ENCODE peak calls at places on chromosome 17, in nine cellular contexts. J is esophagus muscularis mucosa, N is HCT116, R is GM23338, Y is sigmoid colon, X is prostate gland, U is K562, Z is stomach, T is breast epithelium. V is an unnamed sample.

GRCh38 chr17:70099267-70099666 is 24.2 kb downstream of the KCNJ16 start:
- DNase-seq in N (no peak), Y (no peak), X (no peak), T (no peak), Z (no peak), J (no peak), R (no peak), U (no peak), V (no peak)

GRCh38 chr17:81513669-81514484 is 1.3 kb upstream of the ACTG1 start:
- DNase-seq in X (peak), T (peak), Z (peak), Y (peak), N (no peak), J (no peak), R (peak), U (peak), V (peak)

GRCh38 chr17:73415782-73416181 is 104.0 kb upstream of the CDC42EP4 start:
- DNase-seq in U (no peak), Z (no peak), J (no peak), R (no peak), Y (no peak), T (no peak), X (no peak), N (no peak), V (no peak)

GRCh38 chr17:80034977-80035686 is 540 bp downstream of the TBC1D16 start:
- DNase-seq in Z (no peak), N (no peak), J (no peak), X (no peak), U (no peak), Y (no peak), T (no peak), R (peak), V (no peak)

GRCh38 chr17:65055708-65056638 is 567 bp downstream of the GNA13 start:
- DNase-seq in J (no peak), U (peak), T (peak), R (peak), X (peak), Z (peak), N (peak), Y (peak), V (peak)

GRCh38 chr17:887842-888214 is 91.7 kb downstream of the NXN start:
- DNase-seq in N (no peak), Z (no peak), R (no peak), U (no peak), X (no peak), Y (peak), T (no peak), J (no peak), V (no peak)

GRCh38 chr17:60947100-60947499 is 269.4 kb downstream of the BCAS3 start:
- DNase-seq in Z (no peak), U (no peak), N (no peak), T (no peak), J (no peak), R (no peak), Y (no peak), X (no peak), V (no peak)

GRCh38 chr17:58268326-58268725 is 12.4 kb downstream of the MPO start:
- DNase-seq in N (no peak), J (no peak), Z (no peak), T (no peak), X (no peak), R (no peak), U (no peak), Y (no peak), V (peak)

GRCh38 chr17:50269477-50270429 is 4.5 kb upstream of the TMEM92 start:
- DNase-seq in N (peak), T (no peak), X (peak), Y (peak), R (peak), U (peak), J (no peak), Z (peak), V (peak)

GRCh38 chr17:50722746-50723145 is 3.3 kb downstream of the LUC7L3 start:
- DNase-seq in U (no peak), Y (no peak), X (no peak), N (no peak), T (no peak), J (no peak), R (no peak), Z (no peak), V (no peak)

GRCh38 chr17:40953876-40954275 is 12.9 kb downstream of the KRT39 start:
- DNase-seq in X (peak), R (no peak), T (peak), Z (no peak), J (no peak), U (no peak), Y (no peak), N (peak), V (no peak)

GRCh38 chr17:67178555-67178954 is 66.4 kb downstream of the HELZ start:
- DNase-seq in T (no peak), U (no peak), X (no peak), N (no peak), Z (no peak), Y (no peak), R (no peak), J (no peak), V (no peak)

GRCh38 chr17:8289103-8289397 is 580 bp downstream of the RANGRF start:
- DNase-seq in T (no peak), R (peak), U (peak), N (peak), J (no peak), X (no peak), Y (no peak), Z (no peak), V (no peak)

GRCh38 chr17:2481760-2482159 is 29.9 kb downstream of the METTL16 start:
- DNase-seq in J (no peak), N (no peak), Y (no peak), R (no peak), X (no peak), T (no peak), Z (no peak), U (no peak), V (no peak)

GRCh38 chr17:49881054-49881402 is 33.2 kb upstream of the TAC4 start:
- DNase-seq in X (no peak), Z (no peak), U (no peak), N (no peak), T (no peak), Y (no peak), R (peak), J (no peak), V (no peak)

GRCh38 chr17:81245024-81245664 is 6.0 kb downstream of the NDUFAF8 start:
- DNase-seq in Z (no peak), R (no peak), X (no peak), Y (no peak), U (no peak), T (no peak), N (no peak), J (no peak), V (no peak)

GRCh38 chr17:58576679-58577367 is 62.4 kb upstream of the MTMR4 start:
- DNase-seq in R (no peak), X (no peak), T (no peak), J (no peak), N (no peak), U (peak), Y (no peak), Z (no peak), V (no peak)

GRCh38 chr17:56284501-56284900 is 131.2 kb downstream of the ANKFN1 start:
- DNase-seq in R (no peak), N (no peak), T (no peak), J (peak), X (no peak), U (no peak), Y (no peak), Z (no peak), V (peak)

DNA sequence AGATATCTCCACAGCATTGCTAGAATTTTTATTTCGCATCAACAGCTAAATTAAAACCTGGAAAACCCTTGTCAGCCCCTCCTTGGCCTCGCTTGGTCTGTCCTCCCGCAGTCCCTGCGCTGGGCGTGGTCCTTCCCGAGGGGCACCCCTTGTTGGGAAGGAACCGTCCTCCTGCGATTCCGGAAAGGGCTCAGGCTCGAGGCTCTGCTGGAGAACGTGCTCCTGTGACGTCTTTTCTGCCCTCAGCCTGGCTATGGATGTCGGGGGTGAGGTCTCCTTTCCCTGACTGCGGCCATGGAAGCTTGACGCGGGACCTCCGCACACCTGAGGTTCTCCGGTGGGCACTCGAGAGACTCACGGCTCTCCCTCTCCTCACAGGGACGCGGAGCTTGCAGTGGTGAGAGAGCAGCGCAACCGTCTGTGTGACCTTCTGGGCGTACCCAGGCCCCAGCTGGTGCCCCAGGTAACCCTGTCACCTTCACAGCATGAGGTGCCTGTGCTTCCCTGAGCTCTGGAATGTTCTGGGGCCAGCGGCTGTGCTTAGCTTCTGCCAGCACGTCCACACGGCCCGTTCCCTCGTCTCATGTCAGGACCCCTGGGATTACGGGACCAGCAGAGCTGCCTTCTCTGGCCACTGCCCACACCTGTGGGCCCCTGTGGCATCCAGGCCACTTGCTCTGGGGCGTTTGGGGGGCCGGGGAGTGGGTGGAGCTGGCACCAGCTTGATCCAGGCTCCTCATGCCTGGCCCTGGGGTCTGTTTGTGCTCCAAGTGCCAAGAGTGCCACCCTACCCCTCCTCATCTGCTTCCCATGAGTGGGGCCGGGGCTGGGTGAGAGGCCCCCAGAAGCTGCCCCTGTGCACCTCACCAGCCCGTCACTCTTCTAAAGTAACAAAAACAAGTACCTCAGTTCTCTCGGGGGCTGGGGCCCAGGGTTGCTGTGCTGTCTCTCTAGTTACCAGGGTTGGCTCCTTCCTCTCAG is 101.5 kb upstream of the ZNF750 start:
- DNase-seq in U (no peak), Y (peak), Z (no peak), N (no peak), X (no peak), R (no peak), J (no peak), T (no peak), V (no peak)
- TF ChIP-seq POLR2AphosphoS5 in U (no peak), Y (no peak), Z (no peak), N (no peak), X (no peak), R (no peak), J (no peak), T (no peak), V (peak)

DNA sequence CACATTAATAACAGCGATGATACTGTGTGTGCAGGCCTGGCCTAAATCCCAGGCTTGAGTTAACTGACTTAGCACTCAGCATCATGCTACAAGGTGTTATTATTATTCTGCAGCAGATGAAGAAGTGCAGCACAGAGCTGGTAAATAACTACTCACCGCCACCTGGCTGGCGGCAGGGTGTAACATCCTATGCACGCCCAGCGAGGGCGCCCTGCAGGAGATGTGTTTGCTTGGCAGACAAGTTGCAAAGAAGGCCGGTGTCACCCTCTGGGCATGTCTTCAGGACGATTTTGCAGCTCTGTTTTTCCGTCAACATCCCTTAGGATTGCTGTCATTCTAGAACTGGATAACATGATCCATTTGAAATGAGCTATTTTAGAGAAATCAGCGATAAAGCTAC is 30.1 kb downstream of the DNAH9 start:
- DNase-seq in R (peak), U (no peak), Z (no peak), T (no peak), Y (no peak), N (no peak), J (no peak), X (no peak), V (no peak)
- TF ChIP-seq CTCF in R (no peak), U (peak), Z (no peak), T (no peak), Y (no peak), N (peak), J (no peak), X (no peak), V (no peak)

DNA sequence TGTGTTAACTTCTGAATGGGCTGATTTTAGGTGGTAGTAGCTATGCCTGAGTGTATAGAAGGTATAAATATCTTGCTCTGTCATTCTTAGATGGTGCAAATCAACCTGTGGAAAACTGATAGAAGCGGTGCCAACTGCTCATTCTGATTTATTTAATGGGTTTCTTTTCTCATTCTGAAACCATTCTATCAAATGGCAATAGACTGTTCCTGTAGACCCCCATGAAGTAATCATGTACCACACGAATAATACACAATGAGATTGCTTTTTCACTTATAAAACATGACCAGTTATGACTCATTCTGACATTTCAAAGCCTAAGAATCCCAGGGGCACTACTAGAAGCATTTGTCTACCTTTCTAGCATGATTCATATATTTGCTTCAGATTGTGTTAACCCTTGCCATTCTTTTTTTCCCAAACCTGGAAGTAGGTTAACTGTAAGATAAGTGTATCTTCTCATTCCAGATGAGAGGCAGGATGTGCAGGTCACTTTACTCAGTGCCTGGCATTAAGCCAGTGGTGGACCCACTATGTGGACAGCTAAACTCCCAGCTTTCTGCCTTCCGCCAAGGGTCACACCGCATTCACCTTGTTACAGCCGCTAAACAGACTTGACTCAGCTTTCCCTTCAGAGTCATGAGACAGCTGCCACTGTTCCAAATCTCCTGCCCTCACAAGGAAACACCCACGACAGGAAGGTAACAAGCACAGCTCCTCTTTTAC is 16.4 kb upstream of the SLC16A11 start:
- DNase-seq in T (no peak), R (no peak), Z (peak), J (no peak), Y (no peak), X (no peak), U (peak), N (peak), V (no peak)
- TF ChIP-seq POLR2AphosphoS5 in T (no peak), R (no peak), Z (peak), J (no peak), Y (no peak), X (no peak), U (no peak), N (peak), V (no peak)

GRCh38 chr17:17835415-17836249 is 1.2 kb downstream of the SREBF1 start:
- DNase-seq in N (no peak), Y (no peak), U (no peak), J (no peak), T (no peak), Z (no peak), R (no peak), X (no peak), V (no peak)
- TF ChIP-seq CTCF in N (no peak), Y (no peak), U (no peak), J (no peak), T (no peak), Z (no peak), R (no peak), X (no peak), V (no peak)

GRCh38 chr17:78170692-78171590 is 2.6 kb downstream of the SYNGR2 start:
- DNase-seq in N (no peak), U (no peak), T (no peak), J (no peak), Y (no peak), Z (no peak), X (no peak), R (no peak), V (no peak)
- TF ChIP-seq POLR2AphosphoS5 in N (peak), U (no peak), T (no peak), J (no peak), Y (no peak), Z (no peak), X (no peak), R (no peak), V (no peak)

DNA sequence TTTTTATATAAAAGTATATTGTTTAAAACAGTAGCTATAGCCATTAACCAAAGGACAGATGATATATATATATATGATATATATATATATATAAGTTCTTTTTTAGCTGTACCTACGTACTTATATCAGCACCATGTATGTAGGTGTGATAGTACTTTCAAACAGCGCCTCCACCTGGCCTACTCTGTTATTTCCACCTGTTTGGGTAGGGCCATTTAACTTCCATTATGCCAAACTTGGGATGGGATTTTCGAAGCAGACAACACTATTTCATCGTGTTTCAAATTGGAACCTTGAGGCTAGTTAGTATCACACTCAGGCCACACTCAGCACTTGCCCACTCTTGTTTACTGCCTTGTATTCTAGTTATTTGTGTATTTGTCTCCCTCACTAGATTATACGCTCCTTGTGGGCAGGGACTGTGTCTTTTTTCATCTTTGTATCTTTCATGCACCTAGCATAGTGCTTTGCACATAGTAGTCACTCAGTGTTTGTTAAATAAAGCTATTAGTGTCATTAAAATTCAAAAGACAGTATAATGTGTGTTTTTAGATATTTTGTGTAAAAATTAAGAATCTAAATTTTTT is 11.8 kb upstream of the CLTC start:
- DNase-seq in T (no peak), J (no peak), Z (no peak), N (no peak), X (no peak), Y (no peak), R (peak), U (peak), V (peak)
- TF ChIP-seq CTCF in T (no peak), J (peak), Z (no peak), N (no peak), X (no peak), Y (no peak), R (peak), U (peak), V (no peak)

GRCh38 chr17:74987909-74988711 is 678 bp downstream of the CDR2L start:
- DNase-seq in N (no peak), Z (peak), T (peak), J (peak), R (peak), U (peak), X (peak), Y (peak), V (no peak)

GRCh38 chr17:74986206-74986576 is 1.2 kb upstream of the CDR2L start:
- DNase-seq in T (no peak), X (no peak), U (no peak), J (no peak), N (no peak), Y (no peak), R (no peak), Z (no peak), V (no peak)

GRCh38 chr17:74990581-74991105 is 3.2 kb downstream of the CDR2L start:
- DNase-seq in J (no peak), U (no peak), Z (no peak), R (no peak), X (no peak), N (no peak), Y (no peak), T (no peak), V (no peak)

GRCh38 chr17:74992223-74992622 is 4.8 kb downstream of the CDR2L start:
- DNase-seq in T (no peak), R (no peak), N (no peak), J (no peak), Z (no peak), U (no peak), X (no peak), Y (no peak), V (no peak)

GRCh38 chr17:74987418-74987908 is at the start of gene CDR2L:
- DNase-seq in R (peak), J (peak), T (peak), Z (peak), N (peak), U (peak), Y (peak), X (peak), V (peak)
- TF ChIP-seq POLR2AphosphoS5 in R (peak), J (peak), T (peak), Z (peak), N (peak), U (peak), Y (peak), X (peak), V (no peak)